ENCODE peak calls at places on chromosomes 4 and X, in seven cellular contexts. F is HCT116, H is H54, J is A549, U is body of pancreas, Q is breast epithelium, P is suprapubic skin. A is an unnamed sample.

GRCh38 chrX:11435568-11435967 is 142.4 kb downstream of the AMELX start:
- DNase-seq in F (no peak), H (no peak), J (no peak), U (no peak), Q (no peak), P (no peak), A (no peak)

GRCh38 chr4:139814285-139815015 is 148.8 kb downstream of the MGST2 start:
- DNase-seq in F (no peak), H (no peak), J (no peak), U (no peak), Q (peak; percentile 51), P (no peak), A (no peak)

GRCh38 chrX:129833153-129834004 is 10.3 kb downstream of the ZDHHC9 start:
- DNase-seq in F (no peak), H (no peak), J (no peak), U (no peak), Q (no peak), P (no peak), A (no peak)

GRCh38 chr4:175790067-175790466 is 22.0 kb downstream of the GPM6A start:
- DNase-seq in F (no peak), H (no peak), J (no peak), U (no peak), Q (no peak), P (no peak), A (no peak)

GRCh38 chr4:7798215-7798995 is 141.3 kb downstream of the AFAP1 start:
- DNase-seq in F (peak; percentile 2), H (no peak), J (no peak), U (no peak), Q (no peak), P (peak; percentile 41), A (no peak)

GRCh38 chr4:7135389-7135746 is 57.0 kb upstream of the SORCS2 start:
- DNase-seq in F (no peak), H (peak; percentile 19), J (no peak), U (no peak), Q (no peak), P (no peak), A (no peak)

GRCh38 chr4:25862411-25863346 is at the start of gene SEL1L3:
- DNase-seq in F (no peak), H (peak; percentile 33), J (peak; percentile 14), U (peak; percentile 70), Q (no peak), P (no peak), A (no peak)

GRCh38 chr4:112185740-112186670 is 40.8 kb downstream of the FAM241A start:
- DNase-seq in F (no peak), H (no peak), J (no peak), U (no peak), Q (no peak), P (no peak), A (no peak)

GRCh38 chrX:30085571-30085970 is 129.8 kb upstream of the MAGEB2 start:
- DNase-seq in F (no peak), H (no peak), J (no peak), U (no peak), Q (no peak), P (no peak), A (no peak)

GRCh38 chrX:13653022-13653693 is at the start of gene TCEANC:
- DNase-seq in F (peak; percentile 90), H (peak; percentile 39), J (peak; percentile 90), U (peak; percentile 97), Q (peak; percentile 97), P (peak; percentile 96), A (peak; percentile 95)

GRCh38 chrX:153517941-153518834 is 746 bp downstream of the ATP2B3 start:
- DNase-seq in F (no peak), H (no peak), J (no peak), U (no peak), Q (no peak), P (no peak), A (no peak)

GRCh38 chr4:34733185-34733916 is 1511.0 kb downstream of the ARAP2 start:
- DNase-seq in F (no peak), H (no peak), J (no peak), U (no peak), Q (no peak), P (no peak), A (no peak)

GRCh38 chrX:37060999-37061398 is 52.8 kb downstream of the FAM47C start:
- DNase-seq in F (peak; percentile 26), H (no peak), J (no peak), U (peak; percentile 7), Q (no peak), P (no peak), A (no peak)

GRCh38 chrX:53281321-53281822 is at the start of gene IQSEC2:
- DNase-seq in F (peak; percentile 48), H (peak; percentile 19), J (peak; percentile 74), U (peak; percentile 80), Q (peak; percentile 67), P (peak; percentile 85), A (peak; percentile 86)

GRCh38 chr4:157358439-157358838 is 137.9 kb downstream of the GRIA2 start:
- DNase-seq in F (no peak), H (no peak), J (no peak), U (no peak), Q (no peak), P (no peak), A (no peak)

GRCh38 chrX:66680451-66680850 is 41.6 kb upstream of the EDA2R start:
- DNase-seq in F (no peak), H (no peak), J (no peak), U (no peak), Q (no peak), P (no peak), A (no peak)

GRCh38 chrX:29447867-29448266 is 767.5 kb upstream of the MAGEB2 start:
- DNase-seq in F (no peak), H (no peak), J (no peak), U (no peak), Q (no peak), P (no peak), A (no peak)

GRCh38 chr4:105023668-105024055 is 123.0 kb upstream of the TET2 start:
- DNase-seq in F (no peak), H (no peak), J (no peak), U (no peak), Q (no peak), P (no peak), A (no peak)

GRCh38 chr4:96380106-96380505 is 540.2 kb downstream of the PDHA2 start:
- DNase-seq in F (no peak), H (no peak), J (no peak), U (no peak), Q (no peak), P (no peak), A (no peak)

GRCh38 chr4:88211473-88212252 is 53.2 kb upstream of the ABCG2 start:
- DNase-seq in F (peak; percentile 47), H (no peak), J (no peak), U (peak; percentile 57), Q (no peak), P (no peak), A (peak; percentile 29)

GRCh38 chrX:40153335-40154221 is 55.8 kb upstream of the BCOR start:
- DNase-seq in F (no peak), H (peak; percentile 39), J (peak; percentile 35), U (peak; percentile 60), Q (no peak), P (no peak), A (no peak)
- TF ChIP-seq POLR2A in F (no peak), H (peak; percentile 36), J (peak; percentile 21), U (peak; percentile 51), Q (no peak), P (no peak), A (no peak)

DNA sequence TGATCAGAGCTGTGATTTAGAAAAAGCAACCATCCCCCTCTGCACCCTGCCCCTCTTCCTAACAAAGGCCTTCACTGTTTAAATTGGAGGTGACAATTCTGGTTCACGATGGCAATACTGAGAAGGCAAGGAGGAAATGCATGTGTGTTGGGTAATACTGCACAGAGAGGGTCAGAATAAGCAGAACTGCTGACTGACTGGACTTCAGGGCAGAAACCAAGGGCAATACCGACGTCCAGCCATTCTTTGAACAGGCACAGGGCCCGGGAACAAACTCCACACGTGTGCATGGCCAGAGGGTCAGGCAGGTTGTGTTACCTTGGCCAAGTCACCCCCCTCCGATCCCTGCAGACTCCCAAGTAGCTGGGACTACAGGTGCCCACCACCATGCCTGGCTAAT is 6.0 kb downstream of the ACSL1 start:
- DNase-seq in F (no peak), H (no peak), J (no peak), U (no peak), Q (no peak), P (peak; percentile 55), A (no peak)
- TF ChIP-seq POLR2A in F (no peak), H (no peak), J (no peak), U (no peak), Q (no peak), P (no peak), A (no peak)

GRCh38 chr4:169658196-169658595 is 37.8 kb downstream of the CLCN3 start:
- DNase-seq in F (no peak), H (no peak), J (no peak), U (no peak), Q (no peak), P (no peak), A (no peak)

GRCh38 chr4:169662226-169662625 is 41.8 kb downstream of the CLCN3 start:
- DNase-seq in F (no peak), H (no peak), J (no peak), U (no peak), Q (no peak), P (no peak), A (no peak)

GRCh38 chr4:169658970-169659735 is 38.8 kb downstream of the CLCN3 start:
- DNase-seq in F (no peak), H (no peak), J (no peak), U (no peak), Q (no peak), P (no peak), A (no peak)

GRCh38 chr4:169660929-169661328 is 40.6 kb downstream of the CLCN3 start:
- DNase-seq in F (no peak), H (no peak), J (no peak), U (no peak), Q (no peak), P (no peak), A (no peak)

GRCh38 chr4:169659736-169660670 is 39.6 kb downstream of the CLCN3 start:
- DNase-seq in F (peak; percentile 99), H (peak; percentile 29), J (peak; percentile 72), U (peak; percentile 97), Q (peak; percentile 82), P (no peak), A (peak; percentile 75)
- TF ChIP-seq POLR2A in F (no peak), H (no peak), J (no peak), U (peak; percentile 85), Q (no peak), P (no peak), A (no peak)

DNA sequence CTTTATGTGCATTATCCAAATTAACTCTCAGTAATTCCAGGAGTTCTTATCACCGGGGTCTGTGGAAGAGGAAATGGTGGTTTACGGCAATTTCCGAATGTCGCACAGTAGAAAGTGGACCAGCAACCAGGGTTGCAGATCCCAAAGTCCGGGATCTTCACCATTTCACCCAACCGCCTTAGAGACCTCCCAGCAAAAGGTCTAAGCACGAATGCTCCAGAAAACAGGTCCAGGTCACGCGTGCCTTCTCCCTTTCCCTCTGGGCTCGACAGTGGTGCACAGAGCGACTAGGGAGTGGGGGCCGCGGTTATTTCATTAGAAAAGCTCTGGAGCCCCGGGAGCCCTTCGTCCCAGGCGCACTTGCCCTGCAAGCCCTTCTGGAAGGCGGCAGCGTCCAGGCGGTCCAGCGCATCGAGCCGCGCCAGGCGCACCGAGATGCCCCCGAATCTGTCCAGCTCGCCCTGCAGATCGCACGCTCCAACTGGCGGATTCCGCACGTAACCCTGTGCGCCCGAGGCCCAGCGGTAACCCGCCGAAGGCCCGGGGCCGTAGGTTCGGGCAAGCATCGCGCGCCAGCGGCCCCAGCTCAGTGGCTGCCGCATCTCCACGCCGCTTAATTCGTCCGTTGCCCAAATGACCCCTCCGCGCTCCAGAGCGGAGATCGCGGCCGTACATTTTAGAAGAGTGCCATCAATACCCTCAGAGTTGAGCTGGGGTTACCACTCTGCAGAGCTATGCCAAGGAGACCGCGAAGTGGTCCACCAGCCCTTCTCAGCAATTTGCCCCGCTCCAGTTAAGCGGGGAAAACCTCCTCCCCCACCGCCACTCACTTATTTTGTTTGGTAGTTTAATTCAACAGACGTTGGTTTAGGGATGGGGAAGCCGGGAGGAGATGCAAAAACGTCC is at the start of gene NUDT6:
- DNase-seq in F (no peak), H (no peak), J (peak; percentile 66), U (peak; percentile 51), Q (no peak), P (peak; percentile 82), A (peak; percentile 70)
- TF ChIP-seq POLR2A in F (no peak), H (peak; percentile 73), J (peak; percentile 29), U (peak; percentile 12), Q (no peak), P (no peak), A (no peak)

A was measured in heart left ventricle.